ENCODE peak calls at places on chromosomes 5 and 9, in four cellular contexts. O is astrocyte of the spinal cord, P is left cardiac atrium, X is GM04504. Q is an unnamed sample.

GRCh38 chr5:1885476-1885755 is 2.7 kb upstream of the IRX4 start:
- DNase-seq in O (no peak), P (no peak), X (no peak), Q (no peak)

GRCh38 chr5:107860044-107860443 is 189.3 kb upstream of the EFNA5 start:
- DNase-seq in O (no peak), P (no peak), X (no peak), Q (no peak)

GRCh38 chr5:174045470-174046025 is at the start of gene NSG2:
- DNase-seq in O (peak; percentile 91), P (peak; percentile 84), X (peak; percentile 11), Q (peak; percentile 93)

GRCh38 chr5:142202282-142202681 is 93.7 kb downstream of the NDFIP1 start:
- DNase-seq in O (peak; percentile 69), P (no peak), X (no peak), Q (no peak)

GRCh38 chr5:88944751-88945507 is 61.9 kb upstream of the MEF2C start:
- DNase-seq in O (peak; percentile 28), P (no peak), X (no peak), Q (no peak)

GRCh38 chr5:158722940-158723339 is 376.8 kb downstream of the EBF1 start:
- DNase-seq in O (no peak), P (no peak), X (no peak), Q (no peak)

GRCh38 chr5:174790906-174791305 is 66.5 kb downstream of the MSX2 start:
- DNase-seq in O (no peak), P (no peak), X (no peak), Q (no peak)

GRCh38 chr9:69134412-69134811 is 39.7 kb upstream of the TJP2 start:
- DNase-seq in O (no peak), P (no peak), X (no peak), Q (no peak)

GRCh38 chr9:69218166-69218565 is 44.1 kb downstream of the TJP2 start:
- DNase-seq in O (no peak), P (no peak), X (no peak), Q (peak; percentile 86)

GRCh38 chr5:150278046-150278760 is 11.4 kb downstream of the CAMK2A start:
- DNase-seq in O (no peak), P (no peak), X (no peak), Q (no peak)

GRCh38 chr9:129854588-129855110 is 19.4 kb downstream of the USP20 start:
- DNase-seq in O (no peak), P (no peak), X (no peak), Q (no peak)

GRCh38 chr9:138103111-138103823 is 225.7 kb downstream of the CACNA1B start:
- DNase-seq in O (no peak), P (no peak), X (no peak), Q (no peak)

GRCh38 chr5:14497276-14497675 is 84.3 kb upstream of the OTULINL start:
- DNase-seq in O (no peak), P (no peak), X (no peak), Q (no peak)

GRCh38 chr9:83596899-83597504 is 25.9 kb upstream of the IDNK start:
- DNase-seq in O (peak; percentile 35), P (no peak), X (no peak), Q (peak; percentile 7)

GRCh38 chr5:135212361-135213033 is 178.5 kb upstream of the PITX1 start:
- DNase-seq in O (no peak), P (no peak), X (no peak), Q (no peak)

GRCh38 chr5:9498541-9499497 is 47.1 kb downstream of the SEMA5A start:
- DNase-seq in O (peak; percentile 39), P (no peak), X (no peak), Q (peak; percentile 57)

GRCh38 chr9:126158591-126159519 is 167.8 kb upstream of the MVB12B start:
- DNase-seq in O (no peak), P (no peak), X (no peak), Q (no peak)

GRCh38 chr5:176151286-176151685 is 86.9 kb upstream of the SIMC1 start:
- DNase-seq in O (peak; percentile 64), P (no peak), X (no peak), Q (no peak)

GRCh38 chr9:77678136-77678535 is 30.0 kb upstream of the GNA14 start:
- DNase-seq in O (no peak), P (no peak), X (no peak), Q (no peak)

GRCh38 chr9:116958886-116959285 is 271.8 kb downstream of the TRIM32 start:
- DNase-seq in O (no peak), P (no peak), X (no peak), Q (no peak)